ENCODE peak calls at places on chromosomes 2 and 18, in six cellular contexts. Y is activated B cell treated with CpG ODN at 0.5 μM for 24 hours; W is SW 1271; N is GM12864; R is activated T-cell treated with anti-CD3 and anti-CD28 coated beads, Interleukin-2, amount 50 U/mL, for 72 hours; F is HuH-7.5. G is an unnamed sample.

GRCh38 chr18:79227617-79228016 is 158.4 kb downstream of the ATP9B start:
- DNase-seq in N (no peak), W (no peak), R (no peak), F (no peak), Y (no peak), G (no peak)

GRCh38 chr2:169073972-169074751 is 4.8 kb downstream of the DHRS9 start:
- DNase-seq in Y (no peak), W (no peak), R (peak; percentile 10), N (no peak), F (no peak), G (no peak)

GRCh38 chr2:62964050-62964449 is 86.6 kb upstream of the OTX1 start:
- DNase-seq in F (no peak), N (no peak), R (no peak), Y (no peak), W (no peak), G (no peak)

GRCh38 chr2:66665124-66665984 is 230.4 kb downstream of the MEIS1 start:
- DNase-seq in Y (no peak), N (no peak), W (no peak), F (no peak), R (no peak), G (no peak)

GRCh38 chr18:62098960-62099359 is 87.9 kb downstream of the PIGN start:
- DNase-seq in R (no peak), N (no peak), F (no peak), Y (no peak), W (no peak), G (no peak)

GRCh38 chr2:182481676-182482075 is 54.8 kb upstream of the PDE1A start:
- DNase-seq in W (no peak), N (no peak), R (no peak), F (no peak), Y (no peak), G (no peak)

GRCh38 chr18:77140030-77140429 is 7.4 kb upstream of the MBP start:
- DNase-seq in F (no peak), W (no peak), Y (no peak), R (no peak), N (no peak), G (no peak)

GRCh38 chr2:149701241-149701640 is 113.7 kb upstream of the MMADHC start:
- DNase-seq in W (no peak), R (no peak), N (no peak), F (no peak), Y (no peak), G (no peak)

GRCh38 chr18:59556265-59556664 is 141.0 kb downstream of the CCBE1 start:
- DNase-seq in R (no peak), N (no peak), W (no peak), F (no peak), Y (no peak), G (no peak)

GRCh38 chr18:70288171-70288850 is 534 bp upstream of the SOCS6 start:
- DNase-seq in F (no peak), N (no peak), Y (no peak), W (peak; percentile 9), R (peak; percentile 4), G (no peak)

GRCh38 chr2:143476421-143477084 is 347.3 kb downstream of the ARHGAP15 start:
- DNase-seq in W (no peak), N (no peak), F (no peak), R (no peak), Y (no peak), G (no peak)

GRCh38 chr2:222479855-222480254 is 55.5 kb downstream of the SGPP2 start:
- DNase-seq in Y (no peak), R (no peak), N (no peak), W (no peak), F (no peak), G (no peak)

GRCh38 chr2:20579866-20580265 is 71.0 kb downstream of the HS1BP3 start:
- DNase-seq in R (no peak), F (no peak), W (peak; percentile 50), N (no peak), Y (no peak), G (no peak)

GRCh38 chr2:23498941-23499340 is 114.0 kb downstream of the KLHL29 start:
- DNase-seq in Y (no peak), R (no peak), F (no peak), N (no peak), W (no peak), G (no peak)

GRCh38 chr2:113198790-113199612 is 25.2 kb downstream of the PSD4 start:
- DNase-seq in Y (peak; percentile 87), W (peak; percentile 78), R (peak; percentile 76), F (peak; percentile 80), N (no peak), G (peak; percentile 93)

GRCh38 chr18:41809652-41810051 is 145.4 kb upstream of the PIK3C3 start:
- DNase-seq in N (no peak), R (no peak), Y (no peak), W (no peak), F (no peak), G (no peak)

GRCh38 chr2:27082773-27083409 is 3.7 kb upstream of the KHK start:
- DNase-seq in R (no peak), Y (no peak), F (no peak), W (no peak), N (no peak), G (no peak)

GRCh38 chr2:26049641-26050040 is 15.8 kb downstream of the RAB10 start:
- DNase-seq in F (no peak), Y (no peak), N (no peak), W (no peak), R (no peak), G (no peak)

GRCh38 chr18:9137168-9138066 is 836 bp downstream of the ANKRD12 start:
- DNase-seq in Y (no peak), N (no peak), F (peak; percentile 75), R (peak; percentile 81), W (peak; percentile 31), G (peak; percentile 89)

GRCh38 chr2:10531874-10532273 is 83.7 kb upstream of the ODC1 start:
- DNase-seq in W (no peak), Y (no peak), F (no peak), R (no peak), N (no peak), G (no peak)

GRCh38 chr2:10159486-10160160 is 37.1 kb downstream of the RRM2 start:
- DNase-seq in F (no peak), Y (no peak), W (no peak), N (no peak), R (no peak), G (no peak)

GRCh38 chr18:54140641-54141040 is 83.8 kb downstream of the MBD2 start:
- DNase-seq in W (no peak), N (no peak), F (no peak), Y (no peak), R (no peak), G (no peak)

GRCh38 chr2:65053199-65053598 is 3.0 kb upstream of the CEP68 start:
- DNase-seq in F (no peak), R (peak; percentile 52), N (peak; percentile 83), W (no peak), Y (no peak), G (no peak)

GRCh38 chr2:84870306-84870705 is 10.6 kb downstream of the TRABD2A start:
- DNase-seq in N (no peak), F (no peak), W (no peak), R (no peak), Y (no peak), G (no peak)

GRCh38 chr2:232349946-232350635 is 28.5 kb upstream of the ALPP start:
- DNase-seq in F (no peak), Y (no peak), R (no peak), N (no peak), W (no peak), G (no peak)

GRCh38 chr18:47036927-47037605 is 1.6 kb upstream of the ELOA2 start:
- DNase-seq in R (no peak), N (no peak), W (no peak), F (no peak), Y (no peak), G (no peak)

GRCh38 chr2:72934683-72935610 is 17.6 kb downstream of the EMX1 start:
- DNase-seq in F (peak; percentile 82), R (no peak), N (no peak), W (peak; percentile 10), Y (no peak), G (no peak)

GRCh38 chr2:142750858-142751257 is 126.6 kb upstream of the KYNU start:
- DNase-seq in F (no peak), W (no peak), Y (no peak), R (no peak), N (no peak), G (no peak)

GRCh38 chr2:200765139-200765951 is 46.4 kb upstream of the BZW1 start:
- DNase-seq in N (no peak), R (peak; percentile 68), Y (no peak), W (peak; percentile 94), F (no peak), G (no peak)

GRCh38 chr2:105237045-105237765 is 4.3 kb upstream of the GPR45 start:
- DNase-seq in R (peak; percentile 8), Y (peak; percentile 18), N (no peak), F (no peak), W (no peak), G (no peak)

GRCh38 chr2:16240459-16240858 is 300.1 kb downstream of the MYCN start:
- DNase-seq in Y (no peak), F (no peak), N (no peak), R (no peak), W (no peak), G (peak; percentile 49)

GRCh38 chr18:28960146-28960545 is 783.2 kb upstream of the CDH2 start:
- DNase-seq in Y (no peak), R (no peak), N (no peak), F (no peak), W (no peak), G (no peak)

GRCh38 chr2:189164732-189165131 is 14.8 kb downstream of the COL5A2 start:
- DNase-seq in N (no peak), W (no peak), F (no peak), Y (no peak), R (no peak), G (no peak)

GRCh38 chr2:15953891-15954680 is 13.7 kb downstream of the MYCN start:
- DNase-seq in W (no peak), R (no peak), F (no peak), N (no peak), Y (no peak), G (no peak)

GRCh38 chr18:51278045-51278649 is 80.7 kb upstream of the MEX3C start:
- DNase-seq in N (peak; percentile 13), R (peak; percentile 54), F (no peak), W (peak; percentile 28), Y (no peak), G (no peak)

GRCh38 chr2:233342301-233342700 is 12.0 kb upstream of the DGKD start:
- DNase-seq in W (no peak), F (no peak), N (no peak), R (no peak), Y (peak; percentile 2), G (no peak)